ENCODE peak calls at places on chromosomes 13 and 19, in nine cellular contexts. One of them, this sample, is unnamed.

GRCh38 chr19:49820125-49820524 is 2.0 kb downstream of the MED25 start:
- DNase-seq in psoas muscle: no peak
- DNase-seq in coronary artery: no peak
- DNase-seq in cardiac muscle cell: no peak
- DNase-seq in transverse colon: no peak
- DNase-seq in A549: no peak
- DNase-seq in SK-N-SH: no peak
- DNase-seq in GM12878: no peak
- DNase-seq in thoracic aorta: no peak
- DNase-seq in this sample: peak

GRCh38 chr19:55247621-55248099 is 11.2 kb downstream of the PPP6R1 start:
- DNase-seq in coronary artery: no peak
- DNase-seq in GM12878: no peak
- DNase-seq in thoracic aorta: no peak
- DNase-seq in transverse colon: peak
- DNase-seq in A549: peak
- DNase-seq in psoas muscle: peak
- DNase-seq in SK-N-SH: peak
- DNase-seq in cardiac muscle cell: no peak
- DNase-seq in this sample: no peak

GRCh38 chr13:21834511-21834910 is 163.6 kb downstream of the FGF9 start:
- DNase-seq in transverse colon: no peak
- DNase-seq in thoracic aorta: no peak
- DNase-seq in SK-N-SH: no peak
- DNase-seq in A549: no peak
- DNase-seq in GM12878: no peak
- DNase-seq in coronary artery: no peak
- DNase-seq in cardiac muscle cell: no peak
- DNase-seq in psoas muscle: no peak
- DNase-seq in this sample: no peak

GRCh38 chr13:46748300-46748699 is 48.7 kb downstream of the ESD start:
- DNase-seq in A549: no peak
- DNase-seq in cardiac muscle cell: no peak
- DNase-seq in transverse colon: no peak
- DNase-seq in SK-N-SH: peak
- DNase-seq in thoracic aorta: no peak
- DNase-seq in coronary artery: no peak
- DNase-seq in psoas muscle: no peak
- DNase-seq in GM12878: no peak
- DNase-seq in this sample: no peak

GRCh38 chr13:36512771-36513170 is 80.5 kb downstream of the CCNA1 start:
- DNase-seq in A549: no peak
- DNase-seq in transverse colon: no peak
- DNase-seq in thoracic aorta: no peak
- DNase-seq in psoas muscle: no peak
- DNase-seq in GM12878: no peak
- DNase-seq in cardiac muscle cell: no peak
- DNase-seq in SK-N-SH: no peak
- DNase-seq in coronary artery: no peak
- DNase-seq in this sample: no peak

GRCh38 chr19:54415208-54415900 is at the start of gene TTYH1:
- DNase-seq in coronary artery: no peak
- DNase-seq in transverse colon: no peak
- DNase-seq in GM12878: no peak
- DNase-seq in A549: no peak
- DNase-seq in thoracic aorta: no peak
- DNase-seq in psoas muscle: no peak
- DNase-seq in cardiac muscle cell: no peak
- DNase-seq in SK-N-SH: peak
- DNase-seq in this sample: peak

GRCh38 chr19:12891553-12892021 is 627 bp downstream of the GCDH start:
- DNase-seq in psoas muscle: no peak
- DNase-seq in A549: no peak
- DNase-seq in SK-N-SH: no peak
- DNase-seq in coronary artery: no peak
- DNase-seq in transverse colon: no peak
- DNase-seq in thoracic aorta: no peak
- DNase-seq in cardiac muscle cell: no peak
- DNase-seq in GM12878: no peak
- DNase-seq in this sample: no peak

GRCh38 chr19:33235269-33235995 is 9.8 kb upstream of the SLC7A10 start:
- DNase-seq in GM12878: peak
- DNase-seq in transverse colon: peak
- DNase-seq in SK-N-SH: peak
- DNase-seq in coronary artery: no peak
- DNase-seq in thoracic aorta: peak
- DNase-seq in cardiac muscle cell: peak
- DNase-seq in A549: peak
- DNase-seq in psoas muscle: peak
- DNase-seq in this sample: peak

GRCh38 chr13:65594255-65594654 is 1635.9 kb downstream of the PCDH9 start:
- DNase-seq in A549: no peak
- DNase-seq in SK-N-SH: peak
- DNase-seq in psoas muscle: no peak
- DNase-seq in GM12878: no peak
- DNase-seq in transverse colon: no peak
- DNase-seq in cardiac muscle cell: no peak
- DNase-seq in coronary artery: no peak
- DNase-seq in thoracic aorta: no peak
- DNase-seq in this sample: no peak

GRCh38 chr19:19160489-19161035 is 9.5 kb downstream of the MEF2B start:
- DNase-seq in psoas muscle: no peak
- DNase-seq in A549: no peak
- DNase-seq in coronary artery: no peak
- DNase-seq in GM12878: no peak
- DNase-seq in cardiac muscle cell: no peak
- DNase-seq in thoracic aorta: no peak
- DNase-seq in SK-N-SH: no peak
- DNase-seq in transverse colon: peak
- DNase-seq in this sample: no peak

GRCh38 chr19:416416-416815 is 7.5 kb upstream of the C2CD4C start:
- DNase-seq in psoas muscle: peak
- DNase-seq in GM12878: no peak
- DNase-seq in SK-N-SH: no peak
- DNase-seq in A549: no peak
- DNase-seq in coronary artery: no peak
- DNase-seq in cardiac muscle cell: no peak
- DNase-seq in transverse colon: no peak
- DNase-seq in thoracic aorta: no peak
- DNase-seq in this sample: no peak

GRCh38 chr13:66264976-66265375 is 965.2 kb downstream of the PCDH9 start:
- DNase-seq in transverse colon: no peak
- DNase-seq in A549: no peak
- DNase-seq in coronary artery: no peak
- DNase-seq in SK-N-SH: no peak
- DNase-seq in GM12878: no peak
- DNase-seq in cardiac muscle cell: no peak
- DNase-seq in thoracic aorta: no peak
- DNase-seq in psoas muscle: no peak
- DNase-seq in this sample: no peak

GRCh38 chr13:106418556-106418955 is 116.9 kb downstream of the EFNB2 start:
- DNase-seq in A549: no peak
- DNase-seq in SK-N-SH: peak
- DNase-seq in GM12878: no peak
- DNase-seq in transverse colon: no peak
- DNase-seq in cardiac muscle cell: no peak
- DNase-seq in thoracic aorta: no peak
- DNase-seq in psoas muscle: no peak
- DNase-seq in coronary artery: no peak
- DNase-seq in this sample: no peak

GRCh38 chr13:48749144-48749543 is 95.4 kb downstream of the CYSLTR2 start:
- DNase-seq in coronary artery: no peak
- DNase-seq in cardiac muscle cell: no peak
- DNase-seq in transverse colon: no peak
- DNase-seq in SK-N-SH: no peak
- DNase-seq in GM12878: no peak
- DNase-seq in A549: no peak
- DNase-seq in psoas muscle: no peak
- DNase-seq in thoracic aorta: no peak
- DNase-seq in this sample: no peak

GRCh38 chr13:39266426-39266825 is 228.2 kb downstream of the NHLRC3 start:
- DNase-seq in SK-N-SH: no peak
- DNase-seq in psoas muscle: no peak
- DNase-seq in A549: no peak
- DNase-seq in transverse colon: no peak
- DNase-seq in GM12878: no peak
- DNase-seq in coronary artery: no peak
- DNase-seq in cardiac muscle cell: no peak
- DNase-seq in thoracic aorta: no peak
- DNase-seq in this sample: no peak

GRCh38 chr19:23971598-23971997 is 56.9 kb downstream of the ZNF726 start:
- DNase-seq in A549: no peak
- DNase-seq in GM12878: no peak
- DNase-seq in coronary artery: no peak
- DNase-seq in transverse colon: no peak
- DNase-seq in cardiac muscle cell: no peak
- DNase-seq in psoas muscle: no peak
- DNase-seq in SK-N-SH: peak
- DNase-seq in thoracic aorta: no peak
- DNase-seq in this sample: no peak

GRCh38 chr19:54188224-54188871 is 1.0 kb downstream of the MBOAT7 start:
- DNase-seq in A549: peak
- DNase-seq in GM12878: no peak
- DNase-seq in psoas muscle: no peak
- DNase-seq in thoracic aorta: no peak
- DNase-seq in transverse colon: no peak
- DNase-seq in coronary artery: no peak
- DNase-seq in SK-N-SH: no peak
- DNase-seq in cardiac muscle cell: no peak
- DNase-seq in this sample: peak

GRCh38 chr13:70856706-70857105 is 748.5 kb upstream of the KLHL1 start:
- DNase-seq in thoracic aorta: no peak
- DNase-seq in cardiac muscle cell: no peak
- DNase-seq in SK-N-SH: no peak
- DNase-seq in coronary artery: no peak
- DNase-seq in transverse colon: peak
- DNase-seq in psoas muscle: no peak
- DNase-seq in GM12878: no peak
- DNase-seq in A549: no peak
- DNase-seq in this sample: no peak

GRCh38 chr19:58021541-58022282 is 12.1 kb upstream of the ZSCAN1 start:
- DNase-seq in SK-N-SH: peak
- DNase-seq in A549: peak
- DNase-seq in thoracic aorta: peak
- DNase-seq in GM12878: no peak
- DNase-seq in coronary artery: no peak
- DNase-seq in psoas muscle: no peak
- DNase-seq in transverse colon: peak
- DNase-seq in cardiac muscle cell: peak
- DNase-seq in this sample: peak
- TF ChIP-seq CTCF in SK-N-SH: peak
- TF ChIP-seq CTCF in A549: no peak
- TF ChIP-seq CTCF in thoracic aorta: peak
- TF ChIP-seq CTCF in GM12878: peak
- TF ChIP-seq CTCF in coronary artery: peak
- TF ChIP-seq CTCF in psoas muscle: peak
- TF ChIP-seq CTCF in transverse colon: peak
- TF ChIP-seq CTCF in cardiac muscle cell: peak
- TF ChIP-seq CTCF in this sample: peak

GRCh38 chr19:15184776-15185175 is 16.0 kb downstream of the NOTCH3 start:
- DNase-seq in psoas muscle: no peak
- DNase-seq in GM12878: no peak
- DNase-seq in coronary artery: no peak
- DNase-seq in transverse colon: no peak
- DNase-seq in thoracic aorta: no peak
- DNase-seq in cardiac muscle cell: no peak
- DNase-seq in SK-N-SH: no peak
- DNase-seq in A549: no peak
- DNase-seq in this sample: no peak
- H3K27ac ChIP-seq in psoas muscle: no peak
- H3K27ac ChIP-seq in GM12878: no peak
- H3K27ac ChIP-seq in coronary artery: no peak
- H3K27ac ChIP-seq in transverse colon: no peak
- H3K27ac ChIP-seq in thoracic aorta: no peak
- H3K27ac ChIP-seq in cardiac muscle cell: no peak
- H3K27ac ChIP-seq in SK-N-SH: no peak
- H3K27ac ChIP-seq in A549: no peak
- H3K27ac ChIP-seq in this sample: no peak

GRCh38 chr13:96824110-96824509 is 170.2 kb downstream of the OXGR1 start:
- DNase-seq in A549: no peak
- DNase-seq in cardiac muscle cell: no peak
- DNase-seq in SK-N-SH: no peak
- DNase-seq in coronary artery: no peak
- DNase-seq in thoracic aorta: no peak
- DNase-seq in transverse colon: no peak
- DNase-seq in psoas muscle: no peak
- DNase-seq in GM12878: no peak
- DNase-seq in this sample: no peak

GRCh38 chr13:96819375-96819774 is 174.9 kb downstream of the OXGR1 start:
- DNase-seq in A549: no peak
- DNase-seq in transverse colon: no peak
- DNase-seq in GM12878: no peak
- DNase-seq in SK-N-SH: no peak
- DNase-seq in coronary artery: no peak
- DNase-seq in thoracic aorta: no peak
- DNase-seq in cardiac muscle cell: no peak
- DNase-seq in psoas muscle: no peak
- DNase-seq in this sample: no peak

GRCh38 chr13:96821971-96822370 is 172.3 kb downstream of the OXGR1 start:
- DNase-seq in coronary artery: no peak
- DNase-seq in transverse colon: no peak
- DNase-seq in A549: no peak
- DNase-seq in psoas muscle: no peak
- DNase-seq in SK-N-SH: no peak
- DNase-seq in cardiac muscle cell: no peak
- DNase-seq in GM12878: no peak
- DNase-seq in thoracic aorta: no peak
- DNase-seq in this sample: no peak

GRCh38 chr13:96821381-96821780 is 172.9 kb downstream of the OXGR1 start:
- DNase-seq in A549: no peak
- DNase-seq in GM12878: no peak
- DNase-seq in SK-N-SH: no peak
- DNase-seq in psoas muscle: no peak
- DNase-seq in coronary artery: no peak
- DNase-seq in cardiac muscle cell: no peak
- DNase-seq in thoracic aorta: no peak
- DNase-seq in transverse colon: no peak
- DNase-seq in this sample: no peak

DNA sequence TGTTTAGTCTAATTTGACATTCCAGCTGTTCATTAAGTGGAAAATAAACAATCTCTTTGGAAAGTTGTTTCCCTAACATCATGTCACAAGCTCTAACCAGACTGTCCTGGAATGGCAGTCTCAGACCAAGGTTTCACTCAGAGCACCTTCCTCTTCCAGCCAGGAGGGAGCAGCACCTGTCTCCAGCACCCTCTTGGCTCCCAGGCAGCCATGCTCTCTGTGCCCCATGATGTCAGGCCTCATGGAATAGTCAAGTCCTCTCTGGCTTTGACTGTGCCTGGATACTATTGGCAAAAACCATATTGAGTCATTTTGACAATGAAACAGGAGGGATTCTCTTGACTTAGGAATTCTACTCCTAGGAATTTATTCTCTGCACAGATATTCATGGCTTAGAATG is 171.4 kb downstream of the OXGR1 start:
- DNase-seq in thoracic aorta: no peak
- DNase-seq in cardiac muscle cell: peak
- DNase-seq in GM12878: no peak
- DNase-seq in SK-N-SH: peak
- DNase-seq in transverse colon: peak
- DNase-seq in A549: peak
- DNase-seq in coronary artery: no peak
- DNase-seq in psoas muscle: no peak
- DNase-seq in this sample: peak
- TF ChIP-seq CTCF in thoracic aorta: no peak
- TF ChIP-seq CTCF in cardiac muscle cell: peak
- TF ChIP-seq CTCF in GM12878: peak
- TF ChIP-seq CTCF in SK-N-SH: peak
- TF ChIP-seq CTCF in transverse colon: peak
- TF ChIP-seq CTCF in A549: no peak
- TF ChIP-seq CTCF in coronary artery: no peak
- TF ChIP-seq CTCF in psoas muscle: no peak
- TF ChIP-seq CTCF in this sample: no peak

GRCh38 chr13:43432948-43433347 is 353.8 kb downstream of the ENOX1 start:
- DNase-seq in GM12878: no peak
- DNase-seq in psoas muscle: no peak
- DNase-seq in thoracic aorta: no peak
- DNase-seq in coronary artery: no peak
- DNase-seq in A549: no peak
- DNase-seq in transverse colon: no peak
- DNase-seq in SK-N-SH: no peak
- DNase-seq in cardiac muscle cell: no peak
- DNase-seq in this sample: no peak
- H3K27ac ChIP-seq in GM12878: no peak
- H3K27ac ChIP-seq in psoas muscle: peak
- H3K27ac ChIP-seq in thoracic aorta: no peak
- H3K27ac ChIP-seq in coronary artery: no peak
- H3K27ac ChIP-seq in A549: no peak
- H3K27ac ChIP-seq in transverse colon: no peak
- H3K27ac ChIP-seq in SK-N-SH: no peak
- H3K27ac ChIP-seq in cardiac muscle cell: no peak
- H3K27ac ChIP-seq in this sample: no peak

This sample was measured in testis.